ENCODE peak calls at places on chromosomes 3 and 15, in four cellular contexts. X, L, B and Y are unnamed samples.

GRCh38 chr15:38668433-38669159 is 104.0 kb upstream of the RASGRP1 start:
- DNase-seq in X (peak), L (no peak), B (peak), Y (no peak)

GRCh38 chr3:102092617-102093466 is 243.5 kb downstream of the NFKBIZ start:
- DNase-seq in X (no peak), L (no peak), B (no peak), Y (no peak)

GRCh38 chr15:96549136-96549535 is 218.6 kb downstream of the NR2F2 start:
- DNase-seq in X (no peak), L (no peak), B (no peak), Y (no peak)

GRCh38 chr3:45950686-45951600 is 7.7 kb downstream of the CXCR6 start:
- DNase-seq in X (no peak), L (no peak), B (no peak), Y (no peak)

GRCh38 chr3:13258280-13258679 is 161.8 kb downstream of the NUP210 start:
- DNase-seq in X (no peak), L (no peak), B (no peak), Y (no peak)

GRCh38 chr3:56754753-56755365 is 46.9 kb downstream of the ARHGEF3 start:
- DNase-seq in X (no peak), L (no peak), B (no peak), Y (no peak)

GRCh38 chr15:88646951-88647350 is 8.1 kb downstream of the ISG20 start:
- DNase-seq in X (peak), L (peak), B (no peak), Y (no peak)

GRCh38 chr3:131713416-131714118 is 210.8 kb upstream of the MRPL3 start:
- DNase-seq in X (no peak), L (no peak), B (no peak), Y (no peak)

GRCh38 chr3:105284876-105285275 is 81.8 kb upstream of the ALCAM start:
- DNase-seq in X (no peak), L (no peak), B (no peak), Y (no peak)

GRCh38 chr3:38254872-38255271 is 10.7 kb upstream of the SLC22A13 start:
- DNase-seq in X (no peak), L (no peak), B (no peak), Y (no peak)

GRCh38 chr15:75648156-75649000 is 666 bp downstream of the SNX33 start:
- DNase-seq in X (peak), L (no peak), B (peak), Y (peak)

GRCh38 chr15:74621936-74622335 is 6.3 kb downstream of the CLK3 start:
- DNase-seq in X (peak), L (no peak), B (no peak), Y (no peak)

GRCh38 chr15:74817370-74817737 is 4.7 kb downstream of the LMAN1L start:
- DNase-seq in X (no peak), L (no peak), B (no peak), Y (no peak)

GRCh38 chr15:66935121-66935520 is 130.3 kb upstream of the SMAD3 start:
- DNase-seq in X (no peak), L (peak), B (no peak), Y (no peak)

GRCh38 chr15:72758195-72758594 is 25.4 kb downstream of the ADPGK start:
- DNase-seq in X (no peak), L (no peak), B (no peak), Y (no peak)

GRCh38 chr3:188234172-188234571 is 80.2 kb downstream of the LPP start:
- DNase-seq in X (no peak), L (no peak), B (no peak), Y (no peak)

GRCh38 chr15:80972276-80972675 is 17.3 kb downstream of the MESD start:
- DNase-seq in X (no peak), L (no peak), B (no peak), Y (no peak)

GRCh38 chr3:43727930-43728329 is 37.2 kb downstream of the ABHD5 start:
- DNase-seq in X (no peak), L (no peak), B (no peak), Y (no peak)

DNA sequence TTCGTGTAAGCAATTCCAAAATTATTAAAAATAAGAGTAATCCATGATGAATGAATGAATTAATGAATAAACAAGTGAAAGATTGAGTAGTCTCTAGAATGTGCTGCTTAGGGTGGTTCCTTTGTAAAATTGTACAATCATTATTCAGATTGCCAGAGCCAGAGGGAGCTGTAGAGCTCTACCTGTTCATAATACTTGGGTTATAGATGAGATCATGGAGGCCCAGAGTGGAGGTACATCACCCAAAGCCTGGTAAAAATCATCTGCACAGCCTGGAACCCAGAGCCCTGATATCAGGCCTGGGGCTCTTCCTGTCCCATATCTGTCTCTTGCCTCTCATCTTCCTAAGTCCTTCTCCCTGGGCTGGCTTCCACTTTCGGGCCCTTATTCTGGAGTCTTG is 297.2 kb downstream of the RPLP1 start:
- DNase-seq in X (no peak), L (no peak), B (no peak), Y (peak)
- H3K27ac ChIP-seq in X (no peak), L (no peak), B (no peak), Y (no peak)

DNA sequence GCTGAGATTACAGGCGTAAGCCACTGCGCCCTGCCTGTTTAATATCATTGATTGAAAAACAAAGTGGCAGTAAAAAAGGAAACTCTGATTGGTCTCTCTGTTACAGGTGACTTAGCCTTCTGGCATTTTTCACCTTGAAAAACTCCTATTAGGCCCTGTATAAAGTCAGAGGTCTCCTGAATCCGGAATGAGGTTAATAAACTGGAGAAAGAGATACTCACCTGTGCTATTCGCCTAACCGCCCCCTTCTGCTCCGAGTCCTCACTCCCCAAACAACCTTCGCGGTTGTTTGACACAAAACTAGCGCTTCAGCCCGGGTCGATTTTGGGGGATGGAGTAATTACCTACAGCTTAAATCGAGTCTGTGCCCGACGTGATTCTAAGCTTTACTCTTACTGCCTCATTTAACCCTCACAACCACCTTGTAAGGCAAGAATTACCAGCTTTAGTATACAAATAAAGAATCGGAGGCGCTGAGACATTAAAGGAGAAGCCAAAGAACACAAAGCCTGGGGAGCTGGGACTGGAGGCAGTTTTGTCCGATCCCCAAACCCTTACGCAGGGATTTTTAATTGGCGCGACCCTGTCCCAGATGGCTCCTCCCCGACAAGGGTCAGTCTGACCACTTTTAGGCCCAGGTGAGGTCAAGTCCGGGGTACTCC is 441 bp downstream of the CEP70 start:
- DNase-seq in X (no peak), L (no peak), B (no peak), Y (no peak)
- H3K27ac ChIP-seq in X (peak), L (peak), B (no peak), Y (peak)

DNA sequence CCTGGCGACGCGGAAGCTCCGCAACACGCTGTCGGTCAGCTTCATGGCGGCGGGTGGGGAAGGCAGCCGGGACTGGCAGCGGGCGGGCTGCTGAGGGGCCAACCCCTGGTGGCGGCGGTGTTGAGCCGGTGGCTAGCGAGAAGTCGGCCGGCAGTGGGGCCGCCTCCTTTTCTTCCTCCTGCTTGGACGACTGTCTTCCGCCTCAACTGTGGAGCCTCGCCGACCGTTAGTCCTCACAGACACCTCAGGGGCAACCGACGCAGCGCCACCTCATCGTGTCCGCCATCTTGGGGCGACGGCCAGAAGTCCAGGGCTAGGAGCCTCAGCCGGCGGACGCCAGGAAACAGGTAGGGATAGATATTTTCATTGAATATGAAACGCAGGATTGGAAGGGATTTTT is 875.1 kb downstream of the NSUN3 start:
- DNase-seq in X (no peak), L (no peak), B (no peak), Y (no peak)
- H3K27ac ChIP-seq in X (no peak), L (no peak), B (no peak), Y (no peak)

GRCh38 chr3:3800076-3800448 is 831 bp downstream of the LRRN1 start:
- DNase-seq in X (no peak), L (no peak), B (peak), Y (no peak)
- H3K27ac ChIP-seq in X (peak), L (no peak), B (peak), Y (no peak)

DNA sequence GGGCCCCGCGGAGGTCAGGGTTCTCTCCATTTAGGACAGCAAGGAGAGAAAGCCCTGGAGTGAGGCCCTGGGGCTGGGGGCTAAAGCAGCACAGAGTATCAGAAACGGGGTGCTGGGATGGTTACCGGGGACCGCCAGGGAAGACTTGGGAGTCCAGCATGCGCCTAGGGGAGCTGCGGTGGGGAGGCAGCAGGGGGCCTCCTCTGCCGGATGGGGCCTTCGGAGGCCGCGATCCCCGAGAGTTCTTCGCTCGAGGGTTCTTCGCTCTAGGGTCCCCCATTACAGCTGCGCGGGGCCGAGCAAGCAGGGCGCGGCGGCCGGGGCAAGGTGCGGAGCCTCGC is 515 bp upstream of the APBA2 start:
- DNase-seq in X (no peak), L (no peak), B (no peak), Y (no peak)
- H3K27ac ChIP-seq in X (peak), L (no peak), B (no peak), Y (peak)

DNA sequence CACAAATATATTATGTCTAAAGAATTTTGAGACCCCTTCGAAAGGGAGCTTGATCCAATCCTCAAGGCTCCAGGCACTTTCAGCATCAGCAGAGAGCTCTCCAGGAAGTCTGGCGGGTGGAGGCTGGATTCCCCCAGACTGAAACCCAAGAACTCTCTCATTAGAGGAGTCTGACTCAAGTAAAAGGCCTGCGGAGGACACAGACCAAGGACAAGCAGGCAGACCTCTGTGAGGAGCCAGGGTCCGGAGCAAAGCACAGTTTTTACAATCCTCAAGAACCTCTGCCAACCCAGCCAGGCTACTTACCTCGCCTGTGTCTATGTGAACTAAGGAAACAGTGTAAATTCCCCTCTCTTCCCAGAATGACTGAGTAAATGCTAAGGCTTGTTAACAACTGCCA is 86.2 kb downstream of the FBN1 start:
- DNase-seq in X (no peak), L (peak), B (peak), Y (no peak)
- H3K27ac ChIP-seq in X (no peak), L (peak), B (no peak), Y (no peak)